ENCODE peak calls at places on chromosomes 4 and X, in four cellular contexts. Y, M, Z and Q are unnamed samples.

GRCh38 chr4:81647388-81647787 is 175.7 kb upstream of the RASGEF1B start:
- DNase-seq in Z (no peak), M (no peak), Y (no peak), Q (no peak)

GRCh38 chr4:113683143-113683542 is 78.4 kb downstream of the CAMK2D start:
- DNase-seq in M (no peak), Y (no peak), Z (peak; percentile 45), Q (peak; percentile 40)

GRCh38 chrX:68424719-68425118 is 8.6 kb downstream of the OPHN1 start:
- DNase-seq in Y (no peak), M (no peak), Z (no peak), Q (no peak)

GRCh38 chrX:119266364-119266995 is 30.4 kb downstream of the PGRMC1 start:
- DNase-seq in Z (peak; percentile 6), M (peak; percentile 33), Y (no peak), Q (no peak)

GRCh38 chrX:27675493-27675892 is 85.3 kb downstream of the DCAF8L2 start:
- DNase-seq in M (peak; percentile 21), Z (peak; percentile 76), Y (no peak), Q (no peak)

GRCh38 chr4:105543881-105544280 is 8.5 kb upstream of the ARHGEF38 start:
- DNase-seq in Y (no peak), Z (no peak), M (no peak), Q (no peak)

GRCh38 chrX:44054863-44055601 is 81.8 kb upstream of the NDP start:
- DNase-seq in Z (no peak), M (no peak), Y (no peak), Q (no peak)

GRCh38 chr4:10831727-10832408 is 147.3 kb upstream of the CLNK start:
- DNase-seq in M (no peak), Z (no peak), Y (no peak), Q (no peak)

GRCh38 chr4:7192252-7193039 is at the start of gene SORCS2:
- DNase-seq in Z (no peak), Y (peak; percentile 65), M (peak; percentile 36), Q (no peak)

GRCh38 chr4:57193996-57194675 is 84.0 kb upstream of the IGFBP7 start:
- DNase-seq in Z (no peak), Y (no peak), M (no peak), Q (no peak)

GRCh38 chr4:163215896-163216295 is 49.2 kb upstream of the NAF1 start:
- DNase-seq in Y (no peak), Z (no peak), M (no peak), Q (no peak)

GRCh38 chr4:10534820-10535219 is 77.6 kb upstream of the ZNF518B start:
- DNase-seq in Z (no peak), Y (no peak), M (no peak), Q (no peak)

GRCh38 chr4:181281451-181281850 is 961.8 kb upstream of the TENM3 start:
- DNase-seq in Z (no peak), Y (no peak), M (no peak), Q (no peak)

GRCh38 chr4:41009411-41009810 is 204.9 kb downstream of the APBB2 start:
- DNase-seq in Z (peak; percentile 73), Y (no peak), M (peak; percentile 64), Q (no peak)

GRCh38 chr4:142181021-142181420 is 544.6 kb downstream of the IL15 start:
- DNase-seq in Z (no peak), M (no peak), Y (no peak), Q (no peak)

GRCh38 chrX:137568741-137569469 is 3.0 kb downstream of the ZIC3 start:
- DNase-seq in Y (no peak), Z (no peak), M (no peak), Q (no peak)

GRCh38 chr4:19993222-19993621 is 258.5 kb upstream of the SLIT2 start:
- DNase-seq in M (peak; percentile 29), Z (no peak), Y (no peak), Q (no peak)

GRCh38 chr4:152614337-152614736 is 65.5 kb downstream of the TMEM154 start:
- DNase-seq in M (no peak), Y (peak; percentile 65), Z (no peak), Q (no peak)

GRCh38 chrX:130110379-130111219 is at the start of gene ELF4:
- DNase-seq in M (peak; percentile 55), Y (peak; percentile 62), Z (peak; percentile 78), Q (peak; percentile 67)

GRCh38 chr4:102295153-102295862 is 50.0 kb downstream of the SLC39A8 start:
- DNase-seq in M (no peak), Y (peak; percentile 42), Z (no peak), Q (no peak)

GRCh38 chr4:81650871-81651270 is 179.2 kb upstream of the RASGEF1B start:
- DNase-seq in Y (no peak), Z (no peak), M (no peak), Q (no peak)

GRCh38 chr4:182449960-182450359 is 206.8 kb downstream of the TENM3 start:
- DNase-seq in Y (no peak), Z (no peak), M (peak; percentile 26), Q (no peak)

GRCh38 chrX:153970398-153971123 is 1.1 kb downstream of the HCFC1 start:
- DNase-seq in M (peak; percentile 90), Y (no peak), Z (peak; percentile 47), Q (peak; percentile 16)

GRCh38 chr4:79842162-79842561 is 230.9 kb downstream of the ANTXR2 start:
- DNase-seq in Z (no peak), Y (no peak), M (no peak), Q (no peak)

GRCh38 chr4:153640476-153640802 is 43.6 kb upstream of the TLR2 start:
- DNase-seq in Y (no peak), Z (no peak), M (no peak), Q (no peak)

GRCh38 chr4:22532896-22533295 is 17.0 kb upstream of the ADGRA3 start:
- DNase-seq in M (no peak), Y (no peak), Z (peak; percentile 6), Q (no peak)

GRCh38 chr4:184825394-184826314 is at the start of gene ACSL1:
- DNase-seq in Z (peak; percentile 56), Y (peak; percentile 92), M (peak; percentile 66), Q (peak; percentile 67)

GRCh38 chr4:182642831-182643230 is 274.4 kb downstream of the DCTD start:
- DNase-seq in M (peak; percentile 60), Y (no peak), Z (no peak), Q (no peak)

GRCh38 chrX:76915836-76916235 is 488.3 kb downstream of the MAGEE1 start:
- DNase-seq in Y (no peak), Z (no peak), M (no peak), Q (no peak)

GRCh38 chrX:108453841-108454240 is 14.2 kb downstream of the COL4A5 start:
- DNase-seq in M (no peak), Y (no peak), Z (no peak), Q (no peak)

DNA sequence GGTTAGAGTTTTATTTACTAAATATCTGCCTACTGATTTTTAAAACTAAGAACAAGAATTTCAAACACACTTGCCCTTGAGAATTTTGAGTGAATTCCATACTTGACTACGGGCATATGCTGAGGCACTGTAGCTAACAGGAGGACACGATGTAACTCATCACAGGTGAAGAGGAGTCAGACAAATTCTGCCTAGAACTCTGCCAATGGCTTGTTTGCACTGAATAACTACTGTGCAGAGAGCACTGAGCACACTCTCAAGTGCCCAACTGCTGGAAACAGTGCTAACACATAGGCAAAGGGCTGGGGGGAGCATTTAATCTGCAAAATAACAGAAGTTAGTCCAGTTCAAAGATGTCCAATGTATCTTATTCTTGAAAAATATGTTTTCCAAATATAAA is 104.4 kb downstream of the WDFY3 start:
- DNase-seq in Z (no peak), M (no peak), Y (no peak), Q (no peak)
- H3K4me1 ChIP-seq in Z (no peaks in the 10 kb centered on the region), M (no peaks in the 10 kb centered on the region), Y (no peaks in the 10 kb centered on the region), Q (no peaks in the 10 kb centered on the region)

DNA sequence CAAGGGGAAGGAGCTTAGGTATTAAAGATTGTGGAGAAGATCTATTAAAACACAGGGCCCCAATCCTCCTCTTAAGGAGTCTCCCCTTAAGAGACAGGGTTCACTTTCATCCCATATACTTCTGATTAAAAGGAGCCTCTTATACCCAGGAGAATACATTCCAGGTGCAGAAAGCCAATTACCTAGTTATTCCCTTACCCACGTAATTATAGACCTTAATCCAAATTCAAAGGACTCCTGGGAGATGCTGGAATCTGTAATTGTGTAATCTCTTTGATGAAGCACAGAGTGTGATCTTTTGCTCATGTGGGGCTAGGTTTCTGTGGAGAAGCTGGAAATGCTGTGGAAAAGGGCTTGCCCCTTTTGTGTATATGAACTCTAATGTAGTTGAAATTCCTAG is 1.4 kb upstream of the SEC24B start:
- DNase-seq in Y (no peak), Z (no peak), M (no peak), Q (no peak)
- H3K4me3 ChIP-seq in Y (no peak overlapping the region), Z (no peak overlapping the region), M (peak overlapping the region; percentile 48), Q (no peak overlapping the region)

DNA sequence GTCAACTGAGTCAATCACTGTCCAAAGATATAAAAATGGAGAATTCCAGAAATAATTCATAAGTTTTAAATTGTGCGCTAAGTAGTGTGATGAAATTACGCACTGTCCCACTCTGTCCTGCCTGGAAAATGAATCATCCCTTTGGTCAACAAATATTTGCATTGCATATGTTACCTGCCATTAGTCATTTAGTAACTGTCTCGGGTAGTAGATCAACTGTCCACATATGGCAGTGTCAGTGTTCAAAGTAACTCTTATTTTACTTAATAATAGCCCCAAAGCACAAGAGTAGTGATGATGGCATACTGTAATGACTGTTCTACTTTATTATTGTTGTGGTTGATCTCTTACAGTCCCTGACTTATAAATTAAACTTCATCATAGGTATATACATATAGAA is 3.4 kb downstream of the YTHDC1 start:
- DNase-seq in Z (peak; percentile 74), Y (no peak), M (no peak), Q (no peak)
- H3K4me1 ChIP-seq in Z (peaks cover 36% of the 10 kb centered on the region), Y (peaks cover 69% of the 10 kb centered on the region), M (no peaks in the 10 kb centered on the region), Q (peaks cover 30% of the 10 kb centered on the region)

GRCh38 chr4:145736241-145736831 is 56.4 kb downstream of the C4orf51 start:
- DNase-seq in M (peak; percentile 64), Z (no peak), Y (peak; percentile 63), Q (no peak)

GRCh38 chr4:145734576-145735329 is 54.8 kb downstream of the C4orf51 start:
- DNase-seq in M (peak; percentile 89), Y (peak; percentile 59), Z (peak; percentile 99), Q (no peak)

GRCh38 chr4:145735330-145735638 is 55.3 kb downstream of the C4orf51 start:
- DNase-seq in Y (no peak), Z (peak; percentile 95), M (peak; percentile 56), Q (no peak)

GRCh38 chr4:145734051-145734450 is 54.1 kb downstream of the C4orf51 start:
- DNase-seq in Z (no peak), M (peak; percentile 14), Y (no peak), Q (no peak)

GRCh38 chr4:145735777-145736176 is 55.8 kb downstream of the C4orf51 start:
- DNase-seq in Z (no peak), Y (no peak), M (no peak), Q (no peak)
- H3K4me3 ChIP-seq in Z (no peak overlapping the region), Y (no peak overlapping the region), M (no peak overlapping the region), Q (no peak overlapping the region)

DNA sequence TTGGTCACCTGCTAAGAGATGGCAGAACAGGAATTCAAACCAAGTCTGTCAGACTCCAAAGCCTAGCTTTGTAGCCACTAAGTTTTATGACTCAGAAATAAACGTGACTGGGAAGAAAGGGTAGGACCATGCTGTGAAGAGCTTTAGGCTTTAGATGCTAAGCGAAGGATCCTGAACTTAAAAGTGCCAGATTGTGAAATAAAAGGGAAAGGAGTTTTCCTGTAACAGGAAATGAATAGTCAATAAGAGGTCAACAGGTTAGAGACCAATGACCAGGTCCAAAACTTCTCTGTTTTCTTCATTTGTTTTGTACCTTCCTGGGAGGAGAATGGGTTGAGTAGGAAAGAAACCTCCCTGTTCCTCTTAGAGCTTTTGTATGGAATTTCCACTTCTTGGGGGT is 98.8 kb upstream of the EOLA2 start:
- DNase-seq in Y (no peak), M (no peak), Z (no peak), Q (no peak)
- H3K4me1 ChIP-seq in Y (no peaks in the 10 kb centered on the region), M (peaks cover 6% of the 10 kb centered on the region), Z (peaks cover 31% of the 10 kb centered on the region), Q (no peaks in the 10 kb centered on the region)

GRCh38 chr4:2364654-2365053 is 53.8 kb downstream of the ZFYVE28 start:
- DNase-seq in Y (peak; percentile 68), Z (peak; percentile 14), M (peak; percentile 51), Q (peak; percentile 28)
- H3K4me3 ChIP-seq in Y (peak overlapping the region; percentile 62), Z (peak overlapping the region; percentile 58), M (peak overlapping the region; percentile 59), Q (peak overlapping the region; percentile 73)